ENCODE peak calls at places on chromosome 19, in six cellular contexts. Q is K562, H is GM12891, B is HepG2, Y is H1, G is GM12878. K is an unnamed sample.

GRCh38 chr19:41563847-41564514 is 12.0 kb upstream of the CEACAM21 start:
- DNase-seq in B (no peak), Y (no peak), H (no peak), Q (no peak), G (no peak), K (no peak)

GRCh38 chr19:1035998-1036621 is 3.8 kb upstream of the ABCA7 start:
- DNase-seq in G (no peak), Q (peak), Y (no peak), B (no peak), H (no peak), K (no peak)

GRCh38 chr19:41420101-41420880 is 6.9 kb downstream of the B3GNT8 start:
- DNase-seq in Q (no peak), B (no peak), H (no peak), G (no peak), Y (no peak), K (no peak)

GRCh38 chr19:7257148-7258041 is 36.8 kb downstream of the INSR start:
- DNase-seq in G (no peak), Q (peak), Y (no peak), B (peak), H (no peak), K (no peak)

GRCh38 chr19:15123900-15124299 is 16.7 kb downstream of the SYDE1 start:
- DNase-seq in H (no peak), B (no peak), G (no peak), Q (no peak), Y (no peak), K (no peak)

GRCh38 chr19:47156861-47157454 is 26.3 kb downstream of the SAE1 start:
- DNase-seq in B (no peak), H (no peak), Y (no peak), Q (no peak), G (peak), K (no peak)

GRCh38 chr19:41691268-41691970 is 3.3 kb upstream of the CEACAM7 start:
- DNase-seq in H (no peak), Q (peak), B (no peak), Y (peak), G (no peak), K (no peak)

GRCh38 chr19:42850981-42851717 is 28.4 kb downstream of the PSG1 start:
- DNase-seq in Q (no peak), H (no peak), Y (no peak), G (no peak), B (peak), K (no peak)

GRCh38 chr19:46446021-46446420 is 17.3 kb upstream of the PNMA8C start:
- DNase-seq in B (no peak), Q (no peak), G (no peak), Y (no peak), H (no peak), K (no peak)

GRCh38 chr19:38306236-38306635 is 2.2 kb downstream of the C19orf33 start:
- DNase-seq in Q (no peak), B (no peak), H (no peak), Y (no peak), G (no peak), K (no peak)

GRCh38 chr19:44050740-44051653 is 839 bp upstream of the ZNF223 start:
- DNase-seq in B (no peak), Q (no peak), H (no peak), Y (no peak), G (no peak), K (no peak)

GRCh38 chr19:42081584-42082258 is 5.8 kb downstream of the ZNF574 start:
- DNase-seq in Y (no peak), G (no peak), Q (no peak), H (no peak), B (peak), K (no peak)

GRCh38 chr19:13155472-13156284 is 5.5 kb downstream of the IER2 start:
- DNase-seq in G (no peak), H (no peak), Y (peak), Q (peak), B (peak), K (no peak)

GRCh38 chr19:1856698-1857603 is 6.4 kb downstream of the KLF16 start:
- DNase-seq in H (peak), G (no peak), Y (peak), B (peak), Q (peak), K (peak)

GRCh38 chr19:43464089-43464775 is 1.2 kb downstream of the LYPD3 start:
- DNase-seq in B (no peak), G (no peak), Y (peak), H (peak), Q (peak), K (no peak)

GRCh38 chr19:38394488-38394887 is 6.0 kb downstream of the SPRED3 start:
- DNase-seq in G (no peak), Q (no peak), Y (peak), H (no peak), B (peak), K (peak)

GRCh38 chr19:17337675-17338439 is 504 bp downstream of the GTPBP3 start:
- DNase-seq in B (no peak), Y (peak), G (no peak), Q (peak), H (no peak), K (peak)

DNA sequence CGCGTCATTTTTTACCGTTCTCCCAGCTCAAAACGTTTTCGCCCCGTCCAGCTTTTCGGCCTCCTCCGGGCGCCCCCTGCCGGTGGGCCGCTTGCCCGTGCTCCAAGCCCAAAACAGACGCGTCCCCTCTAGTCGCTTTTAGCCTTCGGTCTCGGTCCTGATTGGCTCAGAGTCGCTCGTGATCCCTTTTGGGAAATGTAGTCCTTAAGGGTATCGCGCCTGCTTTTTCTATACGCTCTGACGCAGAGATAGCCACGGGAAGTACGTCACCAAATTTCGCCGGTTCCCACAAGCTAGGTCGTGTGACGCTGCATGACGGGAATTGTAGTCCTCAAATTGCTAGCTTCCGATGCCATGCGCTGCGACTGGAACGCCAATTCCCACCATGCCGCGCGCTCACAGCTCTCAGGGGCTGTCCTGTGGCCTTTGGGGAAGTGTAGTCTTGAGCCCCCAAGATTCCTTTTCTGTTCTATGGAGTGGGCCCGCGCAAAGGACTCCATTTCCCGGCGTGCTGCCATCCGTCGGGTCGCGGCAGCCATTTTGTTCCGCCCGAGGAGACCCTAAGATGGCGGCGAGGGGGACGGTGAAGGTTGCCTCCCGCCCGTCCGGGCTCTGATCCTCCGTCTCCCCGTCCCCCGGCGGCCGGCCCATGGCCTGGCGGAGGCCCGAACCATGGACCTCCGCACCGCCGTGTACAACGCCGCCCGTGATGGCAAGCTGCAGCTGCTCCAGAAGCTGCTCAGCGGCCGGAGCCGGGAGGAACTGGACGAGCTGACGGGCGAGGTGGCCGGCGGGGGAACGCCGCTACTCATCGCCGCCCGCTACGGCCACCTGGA is at the start of gene FEM1A:
- DNase-seq in Q (peak), B (peak), Y (peak), H (peak), G (peak), K (peak)
- TF ChIP-seq POLR2A in Q (peak), B (peak), Y (peak), H (peak), G (peak), K (peak)

GRCh38 chr19:35716985-35717664 is 678 bp upstream of the KMT2B start:
- DNase-seq in Q (peak), G (peak), H (no peak), B (peak), Y (peak), K (peak)
- TF ChIP-seq POLR2AphosphoS5 in Q (no peak), G (no peak), H (no peak), B (peak), Y (peak), K (peak)

GRCh38 chr19:52991021-52991420 is 22.7 kb upstream of the ERVV-1 start:
- DNase-seq in B (no peak), Q (no peak), Y (no peak), G (no peak), H (no peak), K (no peak)

GRCh38 chr19:52992109-52993004 is 21.4 kb upstream of the ERVV-1 start:
- DNase-seq in H (no peak), Q (peak), B (no peak), Y (peak), G (no peak), K (no peak)

GRCh38 chr19:52991484-52991883 is 22.2 kb upstream of the ERVV-1 start:
- DNase-seq in G (no peak), Q (no peak), Y (no peak), H (no peak), B (no peak), K (no peak)

GRCh38 chr19:52995711-52996110 is 18.0 kb upstream of the ERVV-1 start:
- DNase-seq in H (no peak), Y (no peak), G (no peak), Q (no peak), B (no peak), K (no peak)

GRCh38 chr19:52993342-52994178 is 20.2 kb upstream of the ERVV-1 start:
- DNase-seq in Q (peak), B (no peak), H (peak), Y (peak), G (no peak), K (peak)
- TF ChIP-seq TAF1 in Q (peak), B (no peak), H (no peak), Y (peak), G (no peak), K (no peak)

GRCh38 chr19:48735031-48735615 is 5.3 kb downstream of the RASIP1 start:
- DNase-seq in H (no peak), B (no peak), G (no peak), Q (no peak), Y (peak), K (no peak)
- TF ChIP-seq POLR2A in H (no peak), B (no peak), G (no peak), Q (no peak), Y (no peak), K (no peak)

DNA sequence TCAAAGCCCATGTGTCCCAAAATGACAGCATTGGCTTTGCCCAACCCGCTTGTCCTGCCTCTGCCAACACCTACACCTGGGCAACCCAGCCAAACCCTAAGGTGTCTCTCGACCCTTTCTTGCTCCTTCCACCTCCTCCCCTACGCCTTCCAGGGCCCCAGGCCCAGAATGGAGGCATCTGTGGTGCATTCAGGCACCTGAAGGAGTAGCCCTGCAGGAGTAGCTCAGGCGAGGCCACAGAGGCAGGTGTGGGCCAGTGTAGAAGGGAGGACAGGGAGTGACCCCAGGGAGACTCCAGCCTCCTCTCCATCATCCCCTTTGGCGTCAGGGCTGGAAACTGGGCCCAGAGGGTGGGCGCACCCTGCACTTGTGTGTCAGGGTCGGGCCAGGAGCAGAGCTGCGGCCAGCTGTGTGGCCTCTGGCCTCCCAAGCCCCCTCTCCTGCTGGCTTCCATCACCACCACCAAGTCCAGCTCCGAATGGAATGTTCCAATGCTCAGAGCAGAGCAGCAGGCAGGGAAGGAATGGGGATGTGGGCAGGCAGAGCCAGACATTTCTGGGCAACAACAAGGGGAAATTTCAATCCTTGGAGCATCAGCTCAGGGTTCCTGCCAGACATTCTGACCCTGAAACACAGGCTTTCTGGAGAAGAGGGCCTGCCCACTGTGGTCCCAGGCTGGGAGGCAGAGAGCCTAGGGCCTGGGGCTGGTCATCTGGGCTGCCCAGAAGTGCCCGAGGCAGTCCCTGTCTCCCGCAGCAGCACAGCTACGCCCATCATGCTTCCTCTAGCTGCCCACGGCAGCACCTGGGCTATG is 16.4 kb downstream of the PLEKHF1 start:
- DNase-seq in Y (no peak), Q (no peak), G (no peak), B (no peak), H (no peak), K (no peak)
- TF ChIP-seq POLR2AphosphoS5 in Y (no peak), Q (no peak), G (no peak), B (no peak), H (no peak), K (no peak)

GRCh38 chr19:36916991-36917390 is 859 bp downstream of the ZNF568 start:
- DNase-seq in G (no peak), Q (no peak), B (no peak), Y (no peak), H (no peak), K (no peak)
- TF ChIP-seq TAF1 in G (no peak), Q (no peak), B (no peak), Y (no peak), H (no peak), K (no peak)